ENCODE peak calls at places on chromosomes 7 and 10, in ten cellular contexts. B, L, Z, H, X, N, A, T, E and P are unnamed samples.

GRCh38 chr10:70461397-70462348 is 16.9 kb upstream of the PALD1 start:
- DNase-seq in N (peak), L (no peak), H (peak), E (peak), B (no peak), A (peak), X (peak), T (peak), Z (peak), P (peak)

GRCh38 chr10:69364232-69364631 is 52.5 kb downstream of the TACR2 start:
- DNase-seq in T (no peak), A (no peak), L (no peak), B (no peak), X (no peak), Z (no peak), E (no peak), N (no peak), H (no peak), P (no peak)

GRCh38 chr7:155208681-155209477 is 88.8 kb upstream of the INSIG1 start:
- DNase-seq in N (no peak), Z (no peak), B (no peak), T (peak), A (no peak), E (peak), H (no peak), X (no peak), L (no peak), P (no peak)

GRCh38 chr10:77332256-77332655 is 305.4 kb downstream of the KCNMA1 start:
- DNase-seq in T (no peak), Z (no peak), E (no peak), X (no peak), H (no peak), L (no peak), A (no peak), B (no peak), N (no peak), P (no peak)

GRCh38 chr7:38052786-38053185 is 125.3 kb upstream of the STARD3NL start:
- DNase-seq in Z (no peak), T (no peak), L (no peak), X (no peak), B (no peak), H (no peak), A (no peak), E (no peak), N (no peak), P (no peak)

GRCh38 chr10:101625821-101626412 is 37.8 kb downstream of the DPCD start:
- DNase-seq in H (no peak), B (no peak), X (peak), N (no peak), L (no peak), E (no peak), Z (peak), T (no peak), A (peak), P (no peak)

GRCh38 chr10:2985729-2986232 is 81.6 kb upstream of the PFKP start:
- DNase-seq in L (no peak), H (no peak), T (peak), N (no peak), A (peak), E (no peak), X (no peak), B (no peak), Z (peak), P (no peak)

GRCh38 chr10:15857001-15857608 is 3.2 kb downstream of the MINDY3 start:
- DNase-seq in A (no peak), Z (no peak), N (no peak), E (no peak), B (no peak), H (no peak), T (no peak), X (no peak), L (no peak), P (no peak)

GRCh38 chr10:19889279-19889678 is 73.0 kb downstream of the PLXDC2 start:
- DNase-seq in T (peak), H (no peak), L (no peak), N (no peak), B (no peak), Z (no peak), A (no peak), E (no peak), X (no peak), P (no peak)

GRCh38 chr10:32207544-32207943 is 139.4 kb downstream of the EPC1 start:
- DNase-seq in E (peak), T (peak), B (peak), Z (peak), L (peak), A (peak), H (peak), N (peak), X (peak), P (peak)

GRCh38 chr7:144641389-144642044 is 194.3 kb downstream of the TPK1 start:
- DNase-seq in A (no peak), T (no peak), X (no peak), N (no peak), E (no peak), H (no peak), Z (no peak), L (no peak), B (no peak), P (no peak)

GRCh38 chr7:138465046-138465445 is 5.0 kb downstream of the TRIM24 start:
- DNase-seq in B (no peak), H (no peak), N (no peak), L (no peak), Z (no peak), E (no peak), T (no peak), X (no peak), A (no peak), P (no peak)

GRCh38 chr10:72275351-72276012 is 1.8 kb downstream of the DDIT4 start:
- DNase-seq in Z (no peak), N (no peak), L (no peak), B (no peak), H (no peak), T (no peak), E (peak), X (peak), A (no peak), P (peak)

GRCh38 chr10:122062831-122063674 is 74.1 kb downstream of the TACC2 start:
- DNase-seq in N (peak), A (peak), T (peak), E (no peak), L (no peak), B (no peak), H (peak), X (peak), Z (peak), P (no peak)

GRCh38 chr10:112985701-112986510 is 35.9 kb downstream of the TCF7L2 start:
- DNase-seq in B (no peak), A (no peak), H (no peak), L (no peak), T (peak), X (no peak), N (no peak), Z (no peak), E (peak), P (no peak)

GRCh38 chr10:78071140-78071856 is 37.6 kb downstream of the RPS24 start:
- DNase-seq in X (no peak), N (no peak), H (no peak), T (no peak), L (no peak), B (no peak), E (no peak), Z (no peak), A (no peak), P (no peak)

GRCh38 chr10:62376064-62377025 is 2.2 kb downstream of the ZNF365 start:
- DNase-seq in H (no peak), A (no peak), B (no peak), Z (no peak), X (no peak), N (no peak), T (no peak), E (no peak), L (no peak), P (no peak)

GRCh38 chr7:128422856-128423255 is 13.1 kb upstream of the IMPDH1 start:
- DNase-seq in E (no peak), B (no peak), L (peak), H (peak), A (no peak), Z (no peak), T (no peak), N (no peak), X (peak), P (no peak)

GRCh38 chr10:73799899-73800559 is 11.4 kb downstream of the NDST2 start:
- DNase-seq in N (no peak), Z (no peak), B (no peak), H (peak), T (no peak), X (no peak), L (no peak), A (no peak), E (no peak), P (no peak)

GRCh38 chr10:86287966-86288579 is 78.5 kb downstream of the GRID1 start:
- DNase-seq in E (no peak), A (peak), B (no peak), N (no peak), Z (peak), T (no peak), X (no peak), H (no peak), L (no peak), P (peak)

GRCh38 chr10:11210211-11210922 is 192.7 kb downstream of the CELF2 start:
- DNase-seq in B (no peak), X (peak), H (no peak), L (no peak), Z (peak), N (no peak), A (peak), E (peak), T (no peak), P (no peak)

GRCh38 chr10:92830478-92831389 is 17.6 kb upstream of the EXOC6 start:
- DNase-seq in E (peak), L (no peak), X (no peak), N (no peak), Z (no peak), T (no peak), B (no peak), A (no peak), H (no peak), P (no peak)

GRCh38 chr10:132139526-132139925 is 47.2 kb upstream of the DPYSL4 start:
- DNase-seq in L (no peak), A (no peak), T (no peak), N (no peak), E (no peak), X (peak), B (no peak), Z (no peak), H (peak), P (no peak)

GRCh38 chr7:44288811-44289340 is 36.5 kb downstream of the CAMK2B start:
- DNase-seq in B (no peak), A (peak), N (no peak), E (peak), Z (no peak), L (no peak), H (peak), T (no peak), X (peak), P (no peak)

GRCh38 chr7:73612598-73613269 is 11.6 kb downstream of the MLXIPL start:
- DNase-seq in B (no peak), Z (peak), N (no peak), T (peak), H (peak), A (peak), L (no peak), E (no peak), X (no peak), P (no peak)

GRCh38 chr10:34661580-34661979 is 153.5 kb downstream of the PARD3 start:
- DNase-seq in H (no peak), X (no peak), T (no peak), B (no peak), E (no peak), L (no peak), N (no peak), Z (no peak), A (peak), P (no peak)

GRCh38 chr7:137626469-137627067 is 220.2 kb downstream of the DGKI start:
- DNase-seq in L (no peak), T (peak), B (peak), Z (peak), E (peak), A (peak), X (no peak), N (peak), H (no peak), P (peak)

GRCh38 chr7:45917658-45918057 is 3.4 kb downstream of the IGFBP3 start:
- DNase-seq in Z (peak), H (peak), L (peak), A (peak), B (peak), N (peak), E (peak), T (peak), X (peak), P (peak)

GRCh38 chr10:72108811-72109618 is 20.7 kb upstream of the SPOCK2 start:
- DNase-seq in A (no peak), E (no peak), L (no peak), X (no peak), N (no peak), T (peak), B (no peak), H (no peak), Z (peak), P (no peak)

GRCh38 chr7:50312176-50312575 is 7.7 kb downstream of the IKZF1 start:
- DNase-seq in B (no peak), E (no peak), L (no peak), T (no peak), A (no peak), Z (no peak), H (no peak), N (no peak), X (no peak), P (no peak)

GRCh38 chr7:70588610-70589009 is 543.3 kb upstream of the GALNT17 start:
- DNase-seq in L (no peak), Z (no peak), T (no peak), N (no peak), H (no peak), B (no peak), A (no peak), E (no peak), X (no peak), P (no peak)

GRCh38 chr10:3578159-3578558 is 206.8 kb downstream of the KLF6 start:
- DNase-seq in L (no peak), H (no peak), A (no peak), B (no peak), N (no peak), E (no peak), Z (peak), X (no peak), T (no peak), P (no peak)

GRCh38 chr7:140212100-140212881 is 35.5 kb upstream of the KDM7A start:
- DNase-seq in B (peak), Z (no peak), H (no peak), N (no peak), X (no peak), A (no peak), T (no peak), E (peak), L (no peak), P (no peak)

GRCh38 chr10:78630944-78631838 is 437.6 kb upstream of the ZMIZ1 start:
- DNase-seq in N (no peak), A (peak), T (no peak), E (peak), X (peak), Z (no peak), B (no peak), H (peak), L (no peak), P (no peak)

GRCh38 chr10:18140957-18141888 is 999 bp downstream of the CACNB2 start:
- DNase-seq in T (no peak), H (no peak), L (no peak), Z (peak), X (no peak), E (no peak), B (no peak), N (peak), A (peak), P (no peak)

GRCh38 chr10:44958196-44958896 is 1.3 kb upstream of the RASSF4 start:
- DNase-seq in E (no peak), H (no peak), A (peak), T (peak), L (no peak), Z (no peak), N (no peak), B (no peak), X (no peak), P (no peak)